ENCODE peak calls at places on chromosomes 12 and 14, in four cellular contexts. X is SK-N-SH, K is HepG2, L is K562. D is an unnamed sample.

GRCh38 chr12:62817556-62818271 is 117.2 kb downstream of the PPM1H start:
- DNase-seq in L (no peak), K (no peak), X (no peak), D (no peak)

GRCh38 chr12:7146906-7147305 is 16.7 kb downstream of the CLSTN3 start:
- DNase-seq in L (no peak), X (no peak), K (no peak), D (no peak)

GRCh38 chr12:39372929-39373328 is 70.0 kb downstream of the KIF21A start:
- DNase-seq in X (no peak), L (no peak), K (no peak), D (no peak)

GRCh38 chr12:51132693-51133092 is 40.2 kb downstream of the TFCP2 start:
- DNase-seq in L (no peak), X (no peak), K (no peak), D (no peak)

GRCh38 chr12:42588981-42589464 is 523 bp downstream of the PRICKLE1 start:
- DNase-seq in L (peak), X (peak), K (no peak), D (no peak)

GRCh38 chr12:109221277-109221931 is 87.7 kb downstream of the FOXN4 start:
- DNase-seq in K (no peak), L (no peak), X (peak), D (no peak)

GRCh38 chr12:51951199-51951842 is at the start of gene ACVR1B:
- DNase-seq in X (peak), L (peak), K (peak), D (peak)

GRCh38 chr12:95215925-95216324 is 1.3 kb downstream of the FGD6 start:
- DNase-seq in X (no peak), K (peak), L (no peak), D (no peak)

GRCh38 chr12:57616383-57617101 is 5.3 kb downstream of the ARHGEF25 start:
- DNase-seq in X (no peak), L (no peak), K (no peak), D (no peak)

GRCh38 chr12:40622246-40622838 is 69.9 kb upstream of the CNTN1 start:
- DNase-seq in K (peak), L (peak), X (peak), D (peak)

GRCh38 chr14:24430682-24431568 is 1.2 kb downstream of the KHNYN start:
- DNase-seq in K (no peak), L (peak), X (no peak), D (no peak)

GRCh38 chr12:45309826-45310626 is 94.1 kb downstream of the ANO6 start:
- DNase-seq in L (no peak), K (no peak), X (no peak), D (no peak)

GRCh38 chr12:21416611-21417121 is 20.8 kb upstream of the PYROXD1 start:
- DNase-seq in K (peak), X (no peak), L (no peak), D (no peak)

GRCh38 chr12:116217045-116217444 is 60.4 kb downstream of the MED13L start:
- DNase-seq in K (no peak), L (no peak), X (no peak), D (no peak)

GRCh38 chr14:65770681-65771080 is 358.2 kb downstream of the FUT8 start:
- DNase-seq in K (no peak), L (no peak), X (no peak), D (no peak)

GRCh38 chr14:58107947-58108552 is 44.0 kb downstream of the ARMH4 start:
- DNase-seq in X (peak), K (peak), L (peak), D (peak)

GRCh38 chr14:77457115-77457521 is 283 bp downstream of the VIPAS39 start:
- DNase-seq in L (no peak), K (no peak), X (peak), D (no peak)

GRCh38 chr14:64841772-64842490 is 37.8 kb downstream of the SPTB start:
- DNase-seq in L (peak), K (no peak), X (no peak), D (no peak)

GRCh38 chr12:10722502-10722904 is 620 bp downstream of the YBX3 start:
- DNase-seq in L (peak), X (peak), K (peak), D (no peak)

GRCh38 chr14:99077076-99077843 is 194.7 kb downstream of the BCL11B start:
- DNase-seq in X (no peak), K (no peak), L (no peak), D (no peak)

GRCh38 chr14:83260751-83261150 is 1727.1 kb upstream of the SEL1L start:
- DNase-seq in L (no peak), X (no peak), K (no peak), D (no peak)

GRCh38 chr12:103097496-103097895 is 140.0 kb downstream of the ASCL1 start:
- DNase-seq in K (no peak), L (no peak), X (peak), D (no peak)

GRCh38 chr12:103093499-103094106 is 136.1 kb downstream of the ASCL1 start:
- DNase-seq in L (no peak), X (no peak), K (no peak), D (no peak)
- H3K4me3 ChIP-seq in L (no peak), X (no peak), K (no peak), D (no peak)

DNA sequence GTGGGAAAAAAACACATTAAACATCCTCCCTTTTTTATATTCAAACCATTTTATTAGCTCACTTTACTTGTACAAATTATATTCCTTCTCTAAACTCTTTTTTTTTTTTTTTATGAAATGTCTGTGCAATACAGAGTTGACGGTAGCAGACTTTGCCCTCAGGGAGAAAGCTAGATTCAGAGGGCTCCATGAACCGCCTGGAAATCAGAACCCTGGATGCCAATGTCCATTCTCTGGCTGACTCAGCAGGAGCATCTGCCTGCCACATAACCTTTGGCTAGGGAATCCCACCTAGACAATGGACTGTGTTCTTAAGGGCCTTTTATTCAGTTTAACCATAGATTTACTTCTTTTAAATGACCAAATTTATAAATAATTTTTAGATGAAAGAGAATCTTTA is 467.0 kb downstream of the MDGA2 start:
- DNase-seq in L (no peak), K (no peak), X (no peak), D (no peak)
- TF ChIP-seq ELF1 in L (no peak), K (no peak), X (no peak), D (no peak)

DNA sequence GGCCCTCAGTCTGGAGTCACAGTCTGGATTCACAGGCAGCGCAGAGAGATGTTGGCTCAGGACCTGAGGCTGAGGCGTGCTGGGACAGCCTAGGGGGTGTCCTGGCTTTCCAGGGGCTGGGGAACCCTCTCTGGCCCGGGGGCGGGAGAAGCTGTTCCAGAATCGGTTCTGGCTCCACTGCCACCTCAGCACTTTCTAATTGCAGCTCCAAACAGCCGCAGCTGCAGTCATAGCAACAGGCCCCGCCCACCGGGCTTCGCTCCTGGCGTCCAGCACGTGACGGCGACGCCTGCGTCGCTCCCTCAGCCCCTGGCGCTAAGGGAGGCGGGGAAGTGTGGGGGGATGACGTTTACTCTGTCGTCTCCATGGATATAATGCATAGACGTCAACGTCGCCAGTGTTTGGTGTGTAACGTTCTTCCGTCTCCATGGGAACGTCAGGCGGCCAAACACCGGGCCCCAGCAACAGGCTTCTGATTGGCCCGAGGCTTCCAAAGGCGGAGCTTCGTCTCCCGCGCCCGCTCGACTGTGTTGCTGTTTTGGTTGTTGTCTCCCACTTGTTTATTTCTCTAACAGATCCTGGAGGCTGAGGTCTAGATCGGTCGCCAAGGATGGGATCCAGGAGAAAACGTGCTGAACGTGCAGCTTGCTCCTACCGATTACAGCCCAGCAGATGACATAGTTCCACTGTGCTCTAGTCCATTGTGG is 19.7 kb upstream of the FOS start:
- DNase-seq in K (peak), X (peak), L (peak), D (peak)
- H3K4me3 ChIP-seq in K (peak), X (peak), L (peak), D (peak)

GRCh38 chr12:131131808-131132117 is 178.1 kb downstream of the ADGRD1 start:
- DNase-seq in K (no peak), X (no peak), L (no peak), D (no peak)

GRCh38 chr12:131129839-131130238 is 176.1 kb downstream of the ADGRD1 start:
- DNase-seq in X (peak), L (no peak), K (no peak), D (no peak)

GRCh38 chr12:131132118-131132892 is 178.6 kb downstream of the ADGRD1 start:
- DNase-seq in K (peak), X (peak), L (peak), D (peak)

GRCh38 chr12:131130311-131130911 is 176.7 kb downstream of the ADGRD1 start:
- DNase-seq in L (no peak), X (no peak), K (no peak), D (no peak)

GRCh38 chr12:131131077-131131807 is 177.5 kb downstream of the ADGRD1 start:
- DNase-seq in X (no peak), L (no peak), K (no peak), D (no peak)
- TF ChIP-seq ELF1 in X (no peak), L (no peak), K (no peak), D (no peak)

GRCh38 chr14:36662258-36662542 is 540 bp downstream of the PAX9 start:
- DNase-seq in K (no peak), X (no peak), L (no peak), D (no peak)

GRCh38 chr14:36659010-36659821 is 2.4 kb upstream of the PAX9 start:
- DNase-seq in X (no peak), L (no peak), K (no peak), D (no peak)

GRCh38 chr14:36661506-36662257 is at the start of gene PAX9:
- DNase-seq in L (peak), X (peak), K (peak), D (peak)

GRCh38 chr14:36659822-36660735 is 1.6 kb upstream of the PAX9 start:
- DNase-seq in L (no peak), X (no peak), K (no peak), D (no peak)

GRCh38 chr14:36660736-36661505 is 739 bp upstream of the PAX9 start:
- DNase-seq in K (no peak), X (no peak), L (no peak), D (no peak)
- H3K4me3 ChIP-seq in K (no peak), X (peak), L (peak), D (peak)

DNA sequence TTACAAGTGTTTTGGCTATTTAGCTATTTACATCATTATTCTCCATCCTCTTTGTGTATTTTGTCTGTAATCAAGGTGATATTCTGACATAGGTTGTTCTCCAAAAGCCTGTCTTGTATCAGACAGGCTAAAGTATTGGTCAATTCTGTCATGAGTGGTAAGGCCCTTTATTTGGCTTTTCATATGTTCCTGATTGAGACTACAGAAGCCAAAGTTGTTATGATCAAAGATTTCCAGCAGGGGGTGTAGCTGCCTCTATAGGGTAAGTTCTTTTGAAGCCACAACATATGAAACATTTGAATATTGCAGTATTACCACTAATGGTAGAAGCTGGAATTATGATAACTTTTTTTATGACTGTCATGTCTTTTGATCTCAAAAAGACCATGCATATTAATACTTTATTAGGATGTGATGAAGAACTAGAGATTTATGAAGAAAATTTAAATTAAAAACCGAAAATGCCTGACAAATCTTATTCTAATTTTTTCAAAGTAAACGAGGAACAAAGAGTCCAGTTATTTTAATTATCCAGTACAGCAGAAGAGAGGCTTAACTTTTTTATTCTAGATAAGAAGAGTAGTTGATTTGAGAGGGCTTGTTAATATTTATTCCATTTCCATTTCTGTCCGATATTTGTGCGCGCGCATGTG is 3.4 kb upstream of the ARHGAP5 start:
- DNase-seq in K (peak), L (peak), X (peak), D (peak)
- TF ChIP-seq ELF1 in K (no peak), L (no peak), X (no peak), D (no peak)

GRCh38 chr12:121085113-121085841 is 46.2 kb upstream of the OASL start:
- DNase-seq in K (no peak), X (no peak), L (no peak), D (no peak)

GRCh38 chr12:121084229-121084628 is 45.2 kb upstream of the OASL start:
- DNase-seq in K (no peak), L (no peak), X (no peak), D (no peak)

GRCh38 chr12:121080909-121081308 is 41.9 kb upstream of the OASL start:
- DNase-seq in K (no peak), X (no peak), L (no peak), D (no peak)

GRCh38 chr12:121079736-121080272 is 40.8 kb upstream of the OASL start:
- DNase-seq in X (no peak), K (no peak), L (no peak), D (no peak)
- H3K4me3 ChIP-seq in X (no peak), K (no peak), L (no peak), D (no peak)